ENCODE peak calls at places on chromosomes 1 and 21, in ten cellular contexts. Z is WTC11; T is heart right ventricle; N is GM20000; D is sigmoid colon; K is AG04450; Q is cardiac fibroblast; E is activated CD8-positive, alpha-beta T cell treated with anti-CD3 and anti-CD28 coated beads for 36 hours; U is left lung; H is dorsolateral prefrontal cortex. J is an unnamed sample.

GRCh38 chr1:247330548-247331171 is 1.0 kb downstream of the ZNF496 start:
- DNase-seq in N (no peak), T (no peak), H (no peak), K (no peak), U (no peak), E (no peak), Z (no peak), Q (no peak), D (no peak), J (no peak)

GRCh38 chr1:29708818-29709710 is 472.7 kb downstream of the PTPRU start:
- DNase-seq in D (no peak), K (peak), Z (no peak), H (no peak), U (no peak), N (no peak), E (no peak), T (no peak), Q (peak), J (no peak)

GRCh38 chr1:198775606-198776005 is 136.8 kb downstream of the PTPRC start:
- DNase-seq in E (no peak), U (peak), Q (peak), K (no peak), D (no peak), N (no peak), H (no peak), Z (no peak), T (no peak), J (no peak)

GRCh38 chr1:4513326-4514114 is 140.9 kb upstream of the AJAP1 start:
- DNase-seq in Z (no peak), D (no peak), E (no peak), U (no peak), Q (no peak), H (no peak), N (no peak), T (no peak), K (no peak), J (no peak)

GRCh38 chr1:35615440-35615839 is 25.9 kb downstream of the PSMB2 start:
- DNase-seq in Q (no peak), Z (no peak), H (no peak), E (no peak), U (no peak), T (no peak), N (no peak), D (no peak), K (no peak), J (no peak)

GRCh38 chr1:235486321-235486720 is 17.9 kb downstream of the B3GALNT2 start:
- DNase-seq in H (no peak), Z (no peak), N (no peak), D (no peak), U (no peak), Q (no peak), K (no peak), T (no peak), E (no peak), J (no peak)

GRCh38 chr1:24216254-24216653 is 29.2 kb upstream of the IFNLR1 start:
- DNase-seq in D (no peak), K (no peak), U (no peak), Q (peak), Z (no peak), T (no peak), N (no peak), H (no peak), E (no peak), J (peak)

GRCh38 chr1:150268342-150268705 is 492 bp downstream of the APH1A start:
- DNase-seq in U (no peak), T (no peak), N (no peak), H (no peak), Z (no peak), K (no peak), Q (peak), D (peak), E (peak), J (no peak)

GRCh38 chr21:30234050-30234449 is 18.2 kb upstream of the CLDN8 start:
- DNase-seq in Z (no peak), E (no peak), Q (no peak), T (no peak), D (no peak), N (no peak), K (no peak), H (no peak), U (no peak), J (no peak)

GRCh38 chr1:2160691-2161320 is 33.8 kb downstream of the FAAP20 start:
- DNase-seq in T (no peak), K (no peak), Z (no peak), H (no peak), Q (no peak), N (no peak), U (no peak), D (no peak), E (no peak), J (no peak)

GRCh38 chr1:23664837-23665795 is 26.5 kb upstream of the RPL11 start:
- DNase-seq in D (no peak), T (no peak), Z (peak), E (peak), U (no peak), N (no peak), K (no peak), Q (peak), H (no peak), J (no peak)

GRCh38 chr1:33319186-33319948 is 1.5 kb downstream of the A3GALT2 start:
- DNase-seq in U (no peak), Z (no peak), Q (no peak), N (no peak), D (no peak), H (no peak), K (no peak), T (no peak), E (no peak), J (no peak)

GRCh38 chr1:197557302-197557701 is 218.0 kb downstream of the DENND1B start:
- DNase-seq in Q (peak), Z (no peak), H (no peak), E (no peak), K (no peak), N (no peak), T (no peak), U (no peak), D (no peak), J (no peak)

DNA sequence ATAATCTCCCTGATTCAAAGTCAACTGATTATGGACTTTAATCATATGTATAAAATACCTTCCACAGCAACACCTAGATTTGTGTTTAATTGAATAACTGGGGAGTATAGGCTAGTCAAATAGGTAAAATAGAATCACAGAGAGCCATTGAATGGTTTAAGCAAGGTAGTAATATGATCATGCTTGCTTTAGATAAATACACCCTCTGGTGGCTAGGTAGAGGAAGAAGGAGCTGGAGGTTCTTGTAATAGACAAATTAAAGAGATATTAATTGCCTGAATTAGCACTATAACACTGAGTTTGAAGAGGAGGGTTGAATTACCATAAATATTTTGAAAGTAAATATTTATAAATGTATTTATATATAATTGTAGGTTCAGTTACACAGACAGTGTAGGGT is 40.3 kb downstream of the DIRAS3 start:
- DNase-seq in Q (peak), Z (no peak), D (no peak), H (no peak), U (no peak), E (no peak), K (no peak), T (no peak), N (no peak), J (no peak)
- TF ChIP-seq CTCF in Q (peak), Z (no peak), D (no peak), H (no peak), U (no peak), E (no peak), K (peak), T (peak), N (no peak), J (no peak)

GRCh38 chr1:228073061-228073869 is 9.2 kb upstream of the ARF1 start:
- DNase-seq in K (no peak), Z (no peak), T (no peak), U (peak), D (peak), E (no peak), Q (no peak), N (no peak), H (peak), J (no peak)
- TF ChIP-seq CTCF in K (no peak), Z (no peak), T (no peak), U (no peak), D (no peak), E (no peak), Q (no peak), N (no peak), H (no peak), J (no peak)

DNA sequence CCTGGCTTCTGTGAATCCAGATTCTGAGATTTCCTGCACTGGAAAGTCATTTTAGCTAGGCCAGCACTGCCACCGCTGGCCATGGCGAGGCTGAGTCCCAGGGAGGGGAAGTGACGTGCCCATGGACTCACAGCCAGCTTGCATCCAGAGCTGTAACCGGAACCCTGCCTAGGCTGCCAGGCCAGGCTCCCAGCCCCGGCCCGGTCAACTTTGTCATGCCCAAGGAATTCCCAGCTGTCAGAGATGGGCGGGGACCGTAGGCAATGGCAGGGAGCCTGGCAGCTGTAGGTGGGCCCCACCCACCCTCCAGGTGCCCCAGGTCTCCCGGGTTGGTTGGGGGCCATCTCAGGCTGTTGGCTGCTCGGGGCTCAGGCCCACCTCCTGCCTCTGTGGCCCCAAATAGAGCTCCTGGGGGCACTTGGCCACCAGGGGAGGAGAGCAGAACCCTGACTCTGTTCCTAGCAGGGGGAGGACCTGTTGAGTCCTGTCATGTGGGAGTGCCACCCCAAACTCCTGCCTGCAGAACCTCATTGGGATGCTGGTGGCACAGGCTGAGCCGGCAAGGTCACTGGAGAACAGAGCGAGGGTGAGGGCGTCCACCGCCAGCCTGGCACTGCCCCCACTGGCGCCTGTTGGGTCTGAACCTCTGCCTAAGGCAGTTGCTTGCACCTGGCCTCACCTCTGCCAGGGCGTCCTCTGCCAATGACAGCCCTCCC is 57.8 kb downstream of the FOXO6 start:
- DNase-seq in U (peak), E (no peak), N (no peak), K (peak), D (peak), Q (peak), H (no peak), Z (no peak), T (peak), J (no peak)
- TF ChIP-seq CTCF in U (no peak), E (no peak), N (no peak), K (no peak), D (no peak), Q (peak), H (no peak), Z (no peak), T (no peak), J (no peak)

DNA sequence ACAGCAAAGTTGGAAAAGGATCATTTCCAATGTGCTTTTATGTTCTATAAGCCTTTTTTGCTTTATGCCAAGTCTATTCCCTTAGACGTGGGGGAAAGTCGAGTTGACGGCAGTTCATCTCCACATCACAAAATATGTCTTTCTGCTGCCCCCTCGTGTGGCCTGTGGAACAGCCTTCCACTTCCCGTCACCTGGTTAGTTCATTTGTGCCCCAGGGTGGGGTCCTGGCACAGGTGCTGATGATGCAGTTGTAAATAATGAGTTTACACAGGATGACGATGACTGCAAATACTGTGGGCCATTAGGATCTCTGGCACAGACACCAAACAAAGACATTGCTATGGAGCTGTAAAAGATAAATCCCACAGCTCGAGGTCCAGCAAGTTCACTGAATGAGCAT is 10.0 kb upstream of the OTUD3 start:
- DNase-seq in E (peak), H (no peak), Q (no peak), K (no peak), U (no peak), T (no peak), D (no peak), N (no peak), Z (no peak), J (no peak)
- TF ChIP-seq CTCF in E (no peak), H (no peak), Q (no peak), K (no peak), U (no peak), T (no peak), D (no peak), N (no peak), Z (no peak), J (no peak)

GRCh38 chr1:77282866-77283539 is 1.2 kb downstream of the AK5 start:
- DNase-seq in K (no peak), H (peak), T (no peak), Z (peak), N (peak), E (peak), Q (peak), D (no peak), U (peak), J (peak)
- TF ChIP-seq CTCF in K (no peak), H (no peak), T (no peak), Z (no peak), N (no peak), E (no peak), Q (no peak), D (no peak), U (no peak), J (no peak)